ENCODE peak calls at places on chromosomes 13 and 19, in seven cellular contexts. Z is uterus; G is neural progenitor cell; W is skeletal muscle cell; U is fibroblast of pulmonary artery; V is right lobe of liver; K is CD8-positive, alpha-beta memory T cell. L is an unnamed sample.

GRCh38 chr19:21138130-21138529 is 3.7 kb upstream of the ZNF431 start:
- DNase-seq in Z (no peak), G (no peak), W (no peak), U (no peak), V (no peak), K (no peak), L (no peak)

GRCh38 chr13:28503182-28503980 is 8.5 kb upstream of the FLT1 start:
- DNase-seq in Z (no peak), G (no peak), W (no peak), U (no peak), V (no peak), K (no peak), L (no peak)

GRCh38 chr13:23744315-23744714 is 144.9 kb downstream of the MIPEP start:
- DNase-seq in Z (no peak), G (no peak), W (no peak), U (no peak), V (no peak), K (no peak), L (no peak)

GRCh38 chr19:45450042-45450380 is 17.8 kb upstream of the FOSB start:
- DNase-seq in Z (no peak), G (no peak), W (no peak), U (no peak), V (no peak), K (peak; percentile 57), L (no peak)

GRCh38 chr13:97653741-97654140 is 219.8 kb downstream of the RAP2A start:
- DNase-seq in Z (no peak), G (no peak), W (no peak), U (peak; percentile 33), V (no peak), K (no peak), L (no peak)

GRCh38 chr13:33016414-33017409 is at the start of gene KL:
- DNase-seq in Z (no peak), G (peak; percentile 53), W (no peak), U (no peak), V (peak; percentile 42), K (no peak), L (no peak)

GRCh38 chr19:17686592-17687042 is 1.5 kb downstream of the UNC13A start:
- DNase-seq in Z (no peak), G (peak; percentile 66), W (no peak), U (peak; percentile 21), V (peak; percentile 56), K (no peak), L (peak; percentile 42)

GRCh38 chr19:13154241-13154778 is 4.1 kb downstream of the IER2 start:
- DNase-seq in Z (peak; percentile 98), G (peak; percentile 64), W (peak; percentile 85), U (peak; percentile 96), V (peak; percentile 97), K (peak; percentile 62), L (peak; percentile 92)

GRCh38 chr19:41456342-41456918 is 13.5 kb downstream of the ERICH4 start:
- DNase-seq in Z (peak; percentile 44), G (no peak), W (no peak), U (peak; percentile 72), V (no peak), K (no peak), L (peak; percentile 10)

GRCh38 chr19:3697671-3698385 is 2.4 kb downstream of the PIP5K1C start:
- DNase-seq in Z (no peak), G (no peak), W (no peak), U (no peak), V (no peak), K (no peak), L (no peak)
- H3K4me3 ChIP-seq in Z (no peak overlapping the region), G (no peak overlapping the region), W (no peak overlapping the region), U (no peak overlapping the region), V (no peak overlapping the region), K (no peak overlapping the region), L (no peak overlapping the region)

GRCh38 chr13:80082396-80083096 is 258.4 kb downstream of the SPRY2 start:
- DNase-seq in Z (no peak), G (no peak), W (no peak), U (peak; percentile 50), V (no peak), K (no peak), L (peak; percentile 70)

GRCh38 chr13:80083516-80084085 is 257.3 kb downstream of the SPRY2 start:
- DNase-seq in Z (no peak), G (no peak), W (no peak), U (peak; percentile 70), V (no peak), K (no peak), L (peak; percentile 82)

GRCh38 chr13:80084086-80084676 is 256.7 kb downstream of the SPRY2 start:
- DNase-seq in Z (no peak), G (no peak), W (peak; percentile 81), U (peak; percentile 96), V (no peak), K (no peak), L (peak; percentile 95)

GRCh38 chr13:80086304-80086721 is 254.6 kb downstream of the SPRY2 start:
- DNase-seq in Z (no peak), G (no peak), W (no peak), U (no peak), V (no peak), K (no peak), L (peak; percentile 36)

DNA sequence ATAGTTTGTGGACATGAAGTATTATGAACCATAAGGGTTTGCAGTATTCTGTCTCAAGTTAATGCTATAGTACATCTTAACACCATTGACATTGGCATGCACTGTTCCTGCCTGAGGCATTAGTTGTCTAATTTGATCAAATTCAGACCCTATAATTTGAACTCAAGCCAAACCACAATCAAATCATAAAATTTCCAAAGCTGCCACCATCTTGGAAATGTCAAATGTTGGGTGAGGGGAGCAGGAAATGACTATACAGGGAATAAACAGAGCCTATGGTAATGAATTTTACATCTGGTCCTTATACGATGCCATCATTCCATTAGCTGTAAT is 257.9 kb downstream of the SPRY2 start:
- DNase-seq in Z (no peak), G (no peak), W (no peak), U (no peak), V (no peak), K (no peak), L (no peak)
- H3K4me3 ChIP-seq in Z (no peak overlapping the region), G (no peak overlapping the region), W (no peak overlapping the region), U (peak overlapping the region; percentile 29), V (no peak overlapping the region), K (no peak overlapping the region), L (no peak overlapping the region)

GRCh38 chr19:49340069-49340864 is 5.1 kb downstream of the CD37 start:
- DNase-seq in Z (peak; percentile 70), G (peak; percentile 52), W (no peak), U (no peak), V (peak; percentile 84), K (no peak), L (no peak)
- H3K4me3 ChIP-seq in Z (peak overlapping the region; percentile 35), G (no peak overlapping the region), W (peak overlapping the region; percentile 38), U (no peak overlapping the region), V (peak overlapping the region; percentile 56), K (no peak overlapping the region), L (no peak overlapping the region)

DNA sequence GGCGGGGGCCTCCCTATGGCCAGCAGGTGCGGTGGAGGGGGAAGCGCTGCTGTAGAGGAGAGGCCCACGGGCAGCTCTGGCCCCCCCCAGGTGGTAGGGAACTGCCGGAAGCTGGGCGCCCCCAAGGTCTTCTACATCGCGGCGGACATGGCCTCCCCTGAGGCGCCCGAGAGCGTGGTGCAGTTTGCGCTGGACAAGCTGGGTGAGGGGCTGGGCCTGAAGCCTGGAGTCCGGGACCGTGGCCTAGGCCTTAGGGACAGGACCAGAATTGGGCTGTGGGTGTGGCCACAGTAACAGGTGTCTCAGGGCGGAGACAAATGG is 3.8 kb upstream of the RPL36 start:
- DNase-seq in Z (no peak), G (no peak), W (no peak), U (no peak), V (no peak), K (no peak), L (no peak)
- H3K4me3 ChIP-seq in Z (peak overlapping the region; percentile 37), G (peak overlapping the region; percentile 58), W (peak overlapping the region; percentile 56), U (peak overlapping the region; percentile 55), V (peak overlapping the region; percentile 56), K (peak overlapping the region; percentile 56), L (peak overlapping the region; percentile 41)

GRCh38 chr13:64675256-64675892 is 2554.8 kb downstream of the PCDH9 start:
- DNase-seq in Z (no peak), G (no peak), W (peak; percentile 72), U (peak; percentile 33), V (no peak), K (no peak), L (peak; percentile 52)
- H3K4me3 ChIP-seq in Z (no peak overlapping the region), G (no peak overlapping the region), W (no peak overlapping the region), U (no peak overlapping the region), V (no peak overlapping the region), K (no peak overlapping the region), L (no peak overlapping the region)